ENCODE peak calls at places on chromosome 22, in five cellular contexts. One of them, this sample, is unnamed.

GRCh38 chr22:37179622-37180420 is 8.2 kb downstream of the C1QTNF6 start:
- DNase-seq in M059J: no peak
- DNase-seq in activated gamma-delta T cell treated with anti-CD3 and anti-CD28 coated beads, Interleukin-2, amount 50 U/mL, for 16 hours: no peak
- DNase-seq in activated CD4-positive, CD25-positive, alpha-beta regulatory T cell: no peak
- DNase-seq in stimulated activated CD4-positive, alpha-beta T cell treated with anti-CD3 and anti-CD28 coated beads, Interleukin-2, amount 100 ng/mL, for 48 hours: no peak
- DNase-seq in this sample: no peak

GRCh38 chr22:30198152-30198845 is 48.3 kb downstream of the LIF start:
- DNase-seq in M059J: no peak
- DNase-seq in activated gamma-delta T cell treated with anti-CD3 and anti-CD28 coated beads, Interleukin-2, amount 50 U/mL, for 16 hours: no peak
- DNase-seq in activated CD4-positive, CD25-positive, alpha-beta regulatory T cell: no peak
- DNase-seq in stimulated activated CD4-positive, alpha-beta T cell treated with anti-CD3 and anti-CD28 coated beads, Interleukin-2, amount 100 ng/mL, for 48 hours: no peak
- DNase-seq in this sample: no peak

GRCh38 chr22:23926561-23926960 is 32.4 kb downstream of the MIF start:
- DNase-seq in M059J: no peak
- DNase-seq in activated gamma-delta T cell treated with anti-CD3 and anti-CD28 coated beads, Interleukin-2, amount 50 U/mL, for 16 hours: no peak
- DNase-seq in activated CD4-positive, CD25-positive, alpha-beta regulatory T cell: no peak
- DNase-seq in stimulated activated CD4-positive, alpha-beta T cell treated with anti-CD3 and anti-CD28 coated beads, Interleukin-2, amount 100 ng/mL, for 48 hours: no peak
- DNase-seq in this sample: no peak

GRCh38 chr22:39917091-39917703 is 16.3 kb downstream of the GRAP2 start:
- DNase-seq in M059J: no peak
- DNase-seq in activated gamma-delta T cell treated with anti-CD3 and anti-CD28 coated beads, Interleukin-2, amount 50 U/mL, for 16 hours: no peak
- DNase-seq in activated CD4-positive, CD25-positive, alpha-beta regulatory T cell: no peak
- DNase-seq in stimulated activated CD4-positive, alpha-beta T cell treated with anti-CD3 and anti-CD28 coated beads, Interleukin-2, amount 100 ng/mL, for 48 hours: no peak
- DNase-seq in this sample: no peak

GRCh38 chr22:33210129-33210784 is 152.1 kb upstream of the SYN3 start:
- DNase-seq in M059J: peak; percentile 28
- DNase-seq in activated gamma-delta T cell treated with anti-CD3 and anti-CD28 coated beads, Interleukin-2, amount 50 U/mL, for 16 hours: no peak
- DNase-seq in activated CD4-positive, CD25-positive, alpha-beta regulatory T cell: no peak
- DNase-seq in stimulated activated CD4-positive, alpha-beta T cell treated with anti-CD3 and anti-CD28 coated beads, Interleukin-2, amount 100 ng/mL, for 48 hours: peak; percentile 6
- DNase-seq in this sample: peak; percentile 51

GRCh38 chr22:50403701-50404101 is 60.6 kb downstream of the PPP6R2 start:
- DNase-seq in M059J: no peak
- DNase-seq in activated gamma-delta T cell treated with anti-CD3 and anti-CD28 coated beads, Interleukin-2, amount 50 U/mL, for 16 hours: no peak
- DNase-seq in activated CD4-positive, CD25-positive, alpha-beta regulatory T cell: no peak
- DNase-seq in stimulated activated CD4-positive, alpha-beta T cell treated with anti-CD3 and anti-CD28 coated beads, Interleukin-2, amount 100 ng/mL, for 48 hours: no peak
- DNase-seq in this sample: no peak

GRCh38 chr22:35589071-35589735 is 27.9 kb downstream of the MB start:
- DNase-seq in M059J: peak; percentile 99
- DNase-seq in activated gamma-delta T cell treated with anti-CD3 and anti-CD28 coated beads, Interleukin-2, amount 50 U/mL, for 16 hours: no peak
- DNase-seq in activated CD4-positive, CD25-positive, alpha-beta regulatory T cell: no peak
- DNase-seq in stimulated activated CD4-positive, alpha-beta T cell treated with anti-CD3 and anti-CD28 coated beads, Interleukin-2, amount 100 ng/mL, for 48 hours: no peak
- DNase-seq in this sample: peak; percentile 99

GRCh38 chr22:37472418-37473006 is 13.7 kb downstream of the MFNG start:
- DNase-seq in M059J: peak; percentile 37
- DNase-seq in activated gamma-delta T cell treated with anti-CD3 and anti-CD28 coated beads, Interleukin-2, amount 50 U/mL, for 16 hours: no peak
- DNase-seq in activated CD4-positive, CD25-positive, alpha-beta regulatory T cell: no peak
- DNase-seq in stimulated activated CD4-positive, alpha-beta T cell treated with anti-CD3 and anti-CD28 coated beads, Interleukin-2, amount 100 ng/mL, for 48 hours: peak; percentile 37
- DNase-seq in this sample: peak; percentile 42

GRCh38 chr22:47233316-47234243 is 471.1 kb downstream of the TBC1D22A start:
- DNase-seq in M059J: no peak
- DNase-seq in activated gamma-delta T cell treated with anti-CD3 and anti-CD28 coated beads, Interleukin-2, amount 50 U/mL, for 16 hours: no peak
- DNase-seq in activated CD4-positive, CD25-positive, alpha-beta regulatory T cell: no peak
- DNase-seq in stimulated activated CD4-positive, alpha-beta T cell treated with anti-CD3 and anti-CD28 coated beads, Interleukin-2, amount 100 ng/mL, for 48 hours: no peak
- DNase-seq in this sample: no peak

GRCh38 chr22:30290679-30291333 is 1.5 kb upstream of the CASTOR1 start:
- DNase-seq in M059J: peak; percentile 79
- DNase-seq in activated gamma-delta T cell treated with anti-CD3 and anti-CD28 coated beads, Interleukin-2, amount 50 U/mL, for 16 hours: no peak
- DNase-seq in activated CD4-positive, CD25-positive, alpha-beta regulatory T cell: no peak
- DNase-seq in stimulated activated CD4-positive, alpha-beta T cell treated with anti-CD3 and anti-CD28 coated beads, Interleukin-2, amount 100 ng/mL, for 48 hours: no peak
- DNase-seq in this sample: peak; percentile 84

GRCh38 chr22:45887202-45888131 is 89.5 kb downstream of the WNT7B start:
- DNase-seq in M059J: peak; percentile 23
- DNase-seq in activated gamma-delta T cell treated with anti-CD3 and anti-CD28 coated beads, Interleukin-2, amount 50 U/mL, for 16 hours: no peak
- DNase-seq in activated CD4-positive, CD25-positive, alpha-beta regulatory T cell: no peak
- DNase-seq in stimulated activated CD4-positive, alpha-beta T cell treated with anti-CD3 and anti-CD28 coated beads, Interleukin-2, amount 100 ng/mL, for 48 hours: no peak
- DNase-seq in this sample: peak; percentile 62

GRCh38 chr22:25629613-25630012 is 65.1 kb downstream of the GRK3 start:
- DNase-seq in M059J: no peak
- DNase-seq in activated gamma-delta T cell treated with anti-CD3 and anti-CD28 coated beads, Interleukin-2, amount 50 U/mL, for 16 hours: no peak
- DNase-seq in activated CD4-positive, CD25-positive, alpha-beta regulatory T cell: no peak
- DNase-seq in stimulated activated CD4-positive, alpha-beta T cell treated with anti-CD3 and anti-CD28 coated beads, Interleukin-2, amount 100 ng/mL, for 48 hours: no peak
- DNase-seq in this sample: no peak

GRCh38 chr22:31075961-31076360 is 5.2 kb upstream of the SMTN start:
- DNase-seq in M059J: no peak
- DNase-seq in activated gamma-delta T cell treated with anti-CD3 and anti-CD28 coated beads, Interleukin-2, amount 50 U/mL, for 16 hours: no peak
- DNase-seq in activated CD4-positive, CD25-positive, alpha-beta regulatory T cell: no peak
- DNase-seq in stimulated activated CD4-positive, alpha-beta T cell treated with anti-CD3 and anti-CD28 coated beads, Interleukin-2, amount 100 ng/mL, for 48 hours: no peak
- DNase-seq in this sample: no peak

GRCh38 chr22:27512283-27512761 is 289.2 kb downstream of the MN1 start:
- DNase-seq in M059J: peak; percentile 90
- DNase-seq in activated gamma-delta T cell treated with anti-CD3 and anti-CD28 coated beads, Interleukin-2, amount 50 U/mL, for 16 hours: no peak
- DNase-seq in activated CD4-positive, CD25-positive, alpha-beta regulatory T cell: no peak
- DNase-seq in stimulated activated CD4-positive, alpha-beta T cell treated with anti-CD3 and anti-CD28 coated beads, Interleukin-2, amount 100 ng/mL, for 48 hours: no peak
- DNase-seq in this sample: peak; percentile 12

GRCh38 chr22:46070215-46070721 is 80.1 kb upstream of the PPARA start:
- DNase-seq in M059J: no peak
- DNase-seq in activated gamma-delta T cell treated with anti-CD3 and anti-CD28 coated beads, Interleukin-2, amount 50 U/mL, for 16 hours: no peak
- DNase-seq in activated CD4-positive, CD25-positive, alpha-beta regulatory T cell: no peak
- DNase-seq in stimulated activated CD4-positive, alpha-beta T cell treated with anti-CD3 and anti-CD28 coated beads, Interleukin-2, amount 100 ng/mL, for 48 hours: peak; percentile 17
- DNase-seq in this sample: peak; percentile 83

GRCh38 chr22:21791635-21792625 is 56.3 kb upstream of the YPEL1 start:
- DNase-seq in M059J: peak; percentile 12
- DNase-seq in activated gamma-delta T cell treated with anti-CD3 and anti-CD28 coated beads, Interleukin-2, amount 50 U/mL, for 16 hours: peak; percentile 8
- DNase-seq in activated CD4-positive, CD25-positive, alpha-beta regulatory T cell: no peak
- DNase-seq in stimulated activated CD4-positive, alpha-beta T cell treated with anti-CD3 and anti-CD28 coated beads, Interleukin-2, amount 100 ng/mL, for 48 hours: peak; percentile 39
- DNase-seq in this sample: no peak

GRCh38 chr22:44680481-44680894 is 21.5 kb upstream of the PRR5 start:
- DNase-seq in M059J: no peak
- DNase-seq in activated gamma-delta T cell treated with anti-CD3 and anti-CD28 coated beads, Interleukin-2, amount 50 U/mL, for 16 hours: no peak
- DNase-seq in activated CD4-positive, CD25-positive, alpha-beta regulatory T cell: no peak
- DNase-seq in stimulated activated CD4-positive, alpha-beta T cell treated with anti-CD3 and anti-CD28 coated beads, Interleukin-2, amount 100 ng/mL, for 48 hours: no peak
- DNase-seq in this sample: no peak

GRCh38 chr22:42432020-42432596 is at the start of gene NFAM1:
- DNase-seq in M059J: no peak
- DNase-seq in activated gamma-delta T cell treated with anti-CD3 and anti-CD28 coated beads, Interleukin-2, amount 50 U/mL, for 16 hours: no peak
- DNase-seq in activated CD4-positive, CD25-positive, alpha-beta regulatory T cell: no peak
- DNase-seq in stimulated activated CD4-positive, alpha-beta T cell treated with anti-CD3 and anti-CD28 coated beads, Interleukin-2, amount 100 ng/mL, for 48 hours: no peak
- DNase-seq in this sample: no peak

GRCh38 chr22:36201630-36202312 is at the start of gene APOL4:
- DNase-seq in M059J: no peak
- DNase-seq in activated gamma-delta T cell treated with anti-CD3 and anti-CD28 coated beads, Interleukin-2, amount 50 U/mL, for 16 hours: no peak
- DNase-seq in activated CD4-positive, CD25-positive, alpha-beta regulatory T cell: no peak
- DNase-seq in stimulated activated CD4-positive, alpha-beta T cell treated with anti-CD3 and anti-CD28 coated beads, Interleukin-2, amount 100 ng/mL, for 48 hours: no peak
- DNase-seq in this sample: no peak

GRCh38 chr22:40001800-40002577 is 7.2 kb downstream of the FAM83F start:
- DNase-seq in M059J: peak; percentile 54
- DNase-seq in activated gamma-delta T cell treated with anti-CD3 and anti-CD28 coated beads, Interleukin-2, amount 50 U/mL, for 16 hours: no peak
- DNase-seq in activated CD4-positive, CD25-positive, alpha-beta regulatory T cell: no peak
- DNase-seq in stimulated activated CD4-positive, alpha-beta T cell treated with anti-CD3 and anti-CD28 coated beads, Interleukin-2, amount 100 ng/mL, for 48 hours: no peak
- DNase-seq in this sample: no peak

This sample was measured in kidney tubule cell.